ENCODE peak calls at places on chromosomes 1 and 21, in eight cellular contexts. S, F, D, T, L, H, J and N are unnamed samples.

GRCh38 chr1:45205910-45206721 is at the start of gene ZSWIM5:
- DNase-seq in T (peak), S (peak), L (peak), F (no peak), H (peak), J (no peak), D (peak), N (no peak)

GRCh38 chr1:171487038-171487437 is 1.7 kb downstream of the PRRC2C start:
- DNase-seq in L (no peak), S (no peak), H (no peak), D (no peak), F (no peak), J (no peak), T (no peak), N (no peak)

GRCh38 chr1:195608883-195609282 is 999.4 kb downstream of the KCNT2 start:
- DNase-seq in T (no peak), L (no peak), H (no peak), F (no peak), D (no peak), J (no peak), S (no peak), N (no peak)

GRCh38 chr1:63892632-63893395 is 119.0 kb downstream of the ROR1 start:
- DNase-seq in S (no peak), H (peak), T (no peak), L (no peak), F (no peak), D (no peak), J (peak), N (no peak)

GRCh38 chr1:10947181-10947580 is 65.3 kb upstream of the TARDBP start:
- DNase-seq in D (no peak), H (peak), F (no peak), L (no peak), T (no peak), J (no peak), S (no peak), N (no peak)

GRCh38 chr1:74323937-74324473 is 88.8 kb downstream of the TNNI3K start:
- DNase-seq in H (no peak), L (no peak), D (no peak), J (no peak), S (no peak), T (peak), F (no peak), N (no peak)

GRCh38 chr1:174800221-174800791 is 199.4 kb upstream of the CACYBP start:
- DNase-seq in J (no peak), D (no peak), F (no peak), T (no peak), H (peak), L (no peak), S (no peak), N (no peak)

GRCh38 chr1:78527706-78528105 is 36.9 kb downstream of the PTGFR start:
- DNase-seq in L (no peak), D (no peak), S (no peak), F (no peak), T (no peak), J (no peak), H (no peak), N (no peak)

GRCh38 chr1:2528966-2529750 is 905 bp downstream of the HES5 start:
- DNase-seq in J (no peak), S (no peak), L (peak), D (no peak), T (no peak), H (peak), F (peak), N (no peak)

GRCh38 chr1:40310983-40311642 is 6.0 kb downstream of the COL9A2 start:
- DNase-seq in H (no peak), T (no peak), F (no peak), S (no peak), J (no peak), L (peak), D (no peak), N (no peak)

GRCh38 chr21:26093094-26093493 is 77.5 kb downstream of the APP start:
- DNase-seq in H (no peak), J (no peak), T (no peak), L (no peak), F (no peak), S (no peak), D (no peak), N (no peak)

GRCh38 chr21:32494946-32495703 is 82.6 kb downstream of the EVA1C start:
- DNase-seq in T (peak), F (no peak), D (no peak), J (no peak), H (no peak), S (no peak), L (no peak), N (no peak)

GRCh38 chr1:180358649-180359048 is 128.6 kb downstream of the LHX4 start:
- DNase-seq in L (no peak), S (no peak), D (no peak), T (peak), J (no peak), H (peak), F (no peak), N (no peak)

GRCh38 chr1:31689821-31690220 is 14.0 kb downstream of the COL16A1 start:
- DNase-seq in L (no peak), J (no peak), S (peak), H (no peak), D (no peak), T (peak), F (no peak), N (no peak)

GRCh38 chr1:22685675-22686074 is 25.0 kb upstream of the EPHB2 start:
- DNase-seq in H (peak), J (no peak), S (no peak), T (no peak), L (no peak), F (no peak), D (no peak), N (no peak)

GRCh38 chr1:42981406-42981805 is 22.7 kb upstream of the SLC2A1 start:
- DNase-seq in S (no peak), J (no peak), L (no peak), F (no peak), T (no peak), D (no peak), H (no peak), N (no peak)

GRCh38 chr1:89945852-89946476 is 48.9 kb upstream of the ZNF326 start:
- DNase-seq in T (no peak), J (peak), H (no peak), D (no peak), S (peak), F (no peak), L (no peak), N (no peak)

GRCh38 chr1:116334015-116334547 is 39.0 kb upstream of the ATP1A1 start:
- DNase-seq in J (no peak), H (no peak), T (peak), F (no peak), S (no peak), L (no peak), D (peak), N (no peak)

GRCh38 chr1:22043175-22043769 is 9.2 kb upstream of the CDC42 start:
- DNase-seq in L (no peak), J (no peak), S (no peak), H (no peak), D (no peak), F (no peak), T (no peak), N (no peak)

GRCh38 chr1:107196973-107197562 is 56.2 kb downstream of the NTNG1 start:
- DNase-seq in S (peak), D (peak), H (no peak), F (no peak), J (peak), T (no peak), L (peak), N (no peak)

GRCh38 chr1:149936992-149937705 is 470 bp upstream of the MTMR11 start:
- DNase-seq in T (peak), S (peak), D (peak), J (no peak), H (no peak), L (no peak), F (no peak), N (no peak)

GRCh38 chr21:24869862-24870261 is 737.4 kb downstream of the MRPL39 start:
- DNase-seq in H (no peak), J (no peak), T (no peak), S (no peak), F (no peak), L (no peak), D (no peak), N (no peak)

GRCh38 chr1:179968994-179969919 is 14.6 kb downstream of the CEP350 start:
- DNase-seq in S (no peak), L (no peak), J (no peak), T (no peak), F (no peak), H (no peak), D (no peak), N (no peak)

GRCh38 chr21:22763442-22763841 is 1765.2 kb downstream of the NCAM2 start:
- DNase-seq in D (no peak), S (no peak), F (no peak), H (no peak), T (no peak), L (no peak), J (no peak), N (no peak)

GRCh38 chr1:54105080-54105479 is 47.7 kb downstream of the CDCP2 start:
- DNase-seq in S (no peak), H (no peak), L (no peak), J (no peak), T (no peak), F (no peak), D (no peak), N (no peak)

GRCh38 chr21:29144736-29145353 is 14.4 kb downstream of the MAP3K7CL start:
- DNase-seq in J (no peak), S (no peak), F (no peak), D (no peak), H (no peak), T (no peak), L (no peak), N (no peak)

GRCh38 chr1:237201155-237201554 is 159.2 kb downstream of the RYR2 start:
- DNase-seq in L (no peak), F (no peak), D (no peak), T (no peak), H (peak), S (no peak), J (no peak), N (no peak)

GRCh38 chr1:30713211-30713770 is 10.1 kb downstream of the MATN1 start:
- DNase-seq in F (no peak), D (no peak), H (no peak), L (no peak), J (no peak), S (no peak), T (no peak), N (no peak)

GRCh38 chr1:106880226-106880625 is 176.2 kb upstream of the PRMT6 start:
- DNase-seq in L (no peak), T (no peak), D (no peak), F (no peak), J (no peak), S (no peak), H (no peak), N (no peak)

GRCh38 chr1:95406279-95406678 is 172.3 kb downstream of the RWDD3 start:
- DNase-seq in H (no peak), S (no peak), T (no peak), J (no peak), L (no peak), F (no peak), D (no peak), N (no peak)

GRCh38 chr1:77265180-77265579 is 16.6 kb upstream of the AK5 start:
- DNase-seq in H (no peak), S (no peak), J (no peak), F (no peak), T (no peak), D (no peak), L (no peak), N (no peak)

GRCh38 chr1:114720492-114720891 is 3.9 kb upstream of the NRAS start:
- DNase-seq in T (no peak), F (no peak), H (no peak), L (no peak), D (peak), J (no peak), S (no peak), N (no peak)

GRCh38 chr1:94463765-94464330 is 45.7 kb downstream of the ABCD3 start:
- DNase-seq in H (peak), F (no peak), T (peak), D (peak), J (no peak), S (peak), L (peak), N (peak)

GRCh38 chr1:30106125-30106524 is 617.3 kb downstream of the MATN1 start:
- DNase-seq in J (no peak), F (peak), L (peak), H (peak), S (no peak), T (peak), D (peak), N (no peak)

GRCh38 chr1:53731201-53731600 is 7.8 kb downstream of the GLIS1 start:
- DNase-seq in T (no peak), F (no peak), H (no peak), L (no peak), D (no peak), J (no peak), S (no peak), N (no peak)

GRCh38 chr1:175757381-175758015 is 14.1 kb upstream of the TNR start:
- DNase-seq in S (peak), D (no peak), J (no peak), T (peak), F (peak), H (no peak), L (peak), N (no peak)

GRCh38 chr1:72229893-72230292 is 52.4 kb downstream of the NEGR1 start:
- DNase-seq in H (no peak), D (peak), J (no peak), S (no peak), L (no peak), T (no peak), F (no peak), N (no peak)

GRCh38 chr1:195195423-195196057 is 1412.7 kb downstream of the KCNT2 start:
- DNase-seq in D (no peak), J (peak), L (no peak), F (no peak), H (no peak), S (no peak), T (no peak), N (no peak)

GRCh38 chr1:208209286-208209685 is 34.9 kb downstream of the PLXNA2 start:
- DNase-seq in S (no peak), J (no peak), F (no peak), D (no peak), H (no peak), L (no peak), T (no peak), N (no peak)

GRCh38 chr21:35244514-35244913 is 195.4 kb upstream of the RUNX1 start:
- DNase-seq in D (no peak), F (no peak), H (no peak), S (no peak), T (no peak), L (no peak), J (no peak), N (no peak)

GRCh38 chr1:170213598-170213997 is 67.8 kb downstream of the NTMT2 start:
- DNase-seq in S (no peak), L (no peak), D (no peak), F (no peak), H (no peak), T (no peak), J (no peak), N (no peak)
- H3K9ac ChIP-seq in S (no peak), L (no peak), D (no peak), F (no peak), H (no peak), T (no peak), J (no peak), N (no peak)

GRCh38 chr1:155466996-155467395 is 95.6 kb downstream of the ASH1L start:
- DNase-seq in S (no peak), F (no peak), L (no peak), J (no peak), T (peak), H (no peak), D (no peak), N (no peak)
- H3K27ac ChIP-seq in S (no peak), F (no peak), L (no peak), J (peak), T (no peak), H (peak), D (no peak), N (peak)

GRCh38 chr1:230552880-230553279 is 89.4 kb upstream of the COG2 start:
- DNase-seq in H (no peak), F (no peak), J (no peak), S (no peak), L (no peak), D (no peak), T (no peak), N (no peak)

GRCh38 chr1:230545181-230545580 is 97.1 kb upstream of the COG2 start:
- DNase-seq in J (no peak), F (no peak), D (no peak), S (no peak), T (no peak), L (no peak), H (no peak), N (no peak)

GRCh38 chr1:230548357-230548756 is 93.9 kb upstream of the COG2 start:
- DNase-seq in J (no peak), H (no peak), S (no peak), F (no peak), T (no peak), D (no peak), L (no peak), N (no peak)

GRCh38 chr1:230548997-230549396 is 93.3 kb upstream of the COG2 start:
- DNase-seq in D (no peak), S (no peak), L (no peak), J (no peak), F (no peak), H (no peak), T (no peak), N (no peak)

DNA sequence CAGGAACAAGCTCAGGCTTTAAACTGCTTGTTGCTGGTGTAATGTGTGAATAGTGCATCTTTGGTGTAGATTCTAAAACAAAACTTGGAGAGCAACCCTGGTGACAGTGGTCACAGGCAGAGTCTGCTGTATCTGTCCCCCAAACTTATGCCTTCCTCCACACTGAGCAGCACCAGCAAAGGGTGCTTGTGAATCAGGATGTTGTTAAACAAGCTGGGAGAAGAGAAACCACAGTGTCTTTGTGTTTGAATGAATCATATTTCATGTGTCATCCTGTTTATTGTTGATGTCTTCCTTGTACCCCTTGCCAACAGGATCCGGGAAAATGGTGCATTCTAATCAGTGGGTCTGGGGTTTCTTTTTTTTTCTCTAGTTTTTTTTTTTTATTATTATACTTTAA is 91.9 kb upstream of the COG2 start:
- DNase-seq in J (no peak), L (no peak), S (no peak), H (no peak), T (no peak), F (no peak), D (no peak), N (no peak)
- TF ChIP-seq POLR2AphosphoS5 in J (no peak), L (no peak), S (no peak), H (no peak), T (no peak), F (no peak), D (no peak), N (no peak)

DNA sequence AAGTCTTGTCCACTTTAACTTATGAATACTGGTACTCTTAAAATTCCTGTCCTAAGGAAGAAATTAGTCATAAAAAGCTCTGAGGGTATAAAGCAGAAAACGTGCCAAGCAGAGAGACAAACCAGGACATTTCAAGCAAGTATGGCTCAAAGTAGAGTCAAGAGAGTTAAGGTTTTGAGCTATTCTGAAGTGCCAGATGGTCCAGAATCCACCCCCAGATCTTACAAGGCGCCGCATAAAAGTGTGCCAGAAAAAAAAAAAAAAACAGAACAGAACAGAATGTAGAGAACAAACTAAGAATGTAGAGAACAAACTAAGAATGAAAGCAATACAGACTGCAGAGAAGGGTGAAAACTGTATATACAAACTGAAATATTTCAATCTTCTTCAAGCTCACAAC is 12.5 kb downstream of the EPS15 start:
- DNase-seq in J (no peak), S (no peak), L (no peak), D (no peak), F (no peak), H (no peak), T (peak), N (no peak)
- H3K9ac ChIP-seq in J (peak), S (no peak), L (no peak), D (no peak), F (no peak), H (no peak), T (no peak), N (peak)